ENCODE peak calls at places on chromosome 4, in six cellular contexts. Z is A549, F is ovary, D is K562, G is endothelial cell of umbilical vein, Q is esophagus squamous epithelium. M is an unnamed sample.

GRCh38 chr4:40672528-40673522 is 43.2 kb upstream of the RBM47 start:
- DNase-seq in Q (no peak), D (no peak), G (peak; percentile 78), Z (peak; percentile 83), F (no peak), M (peak; percentile 49)

GRCh38 chr4:156583265-156583664 is 388.3 kb downstream of the PDGFC start:
- DNase-seq in Q (no peak), F (no peak), G (no peak), D (no peak), Z (no peak), M (no peak)

GRCh38 chr4:123526511-123526910 is 129.9 kb downstream of the SPRY1 start:
- DNase-seq in G (no peak), Z (no peak), Q (no peak), F (no peak), D (no peak), M (no peak)

GRCh38 chr4:85952518-85952917 is 407.3 kb downstream of the MAPK10 start:
- DNase-seq in Q (no peak), D (no peak), F (no peak), Z (no peak), G (peak; percentile 77), M (no peak)

GRCh38 chr4:176270669-176271068 is 1.6 kb upstream of the ASB5 start:
- DNase-seq in Q (no peak), D (no peak), F (no peak), G (peak; percentile 43), Z (peak; percentile 73), M (peak; percentile 31)

GRCh38 chr4:107825072-107825789 is 499 bp downstream of the SGMS2 start:
- DNase-seq in Q (no peak), G (peak; percentile 65), Z (peak; percentile 33), F (no peak), D (no peak), M (no peak)

GRCh38 chr4:110518889-110519490 is 43.0 kb downstream of the ENPEP start:
- DNase-seq in F (no peak), Q (no peak), Z (no peak), G (peak; percentile 33), D (peak; percentile 34), M (no peak)

GRCh38 chr4:110270492-110271197 is 72.2 kb upstream of the ELOVL6 start:
- DNase-seq in D (no peak), G (no peak), Z (no peak), F (no peak), Q (no peak), M (peak; percentile 34)

GRCh38 chr4:48499551-48500066 is 9.6 kb downstream of the ZAR1 start:
- DNase-seq in Q (no peak), Z (no peak), G (no peak), F (no peak), D (no peak), M (no peak)

GRCh38 chr4:120431180-120431579 is 364.5 kb upstream of the MAD2L1 start:
- DNase-seq in G (no peak), Z (no peak), F (no peak), Q (no peak), D (no peak), M (no peak)

GRCh38 chr4:74365761-74366160 is 816 bp downstream of the EREG start:
- DNase-seq in F (no peak), D (no peak), Z (no peak), Q (no peak), G (peak; percentile 27), M (no peak)

GRCh38 chr4:38310446-38311043 is 350.3 kb downstream of the PTTG2 start:
- DNase-seq in Q (no peak), F (no peak), Z (no peak), G (no peak), D (no peak), M (no peak)

GRCh38 chr4:123104275-123104674 is 181.9 kb upstream of the NUDT6 start:
- DNase-seq in Z (no peak), F (no peak), G (no peak), Q (no peak), D (no peak), M (no peak)

GRCh38 chr4:47669946-47670345 is 167.9 kb downstream of the CORIN start:
- DNase-seq in F (no peak), G (no peak), Z (no peak), Q (no peak), D (no peak), M (no peak)

GRCh38 chr4:73718375-73719373 is 21.7 kb upstream of the CXCL8 start:
- DNase-seq in Z (no peak), G (no peak), D (no peak), Q (no peak), F (no peak), M (no peak)

GRCh38 chr4:8763966-8764901 is 107.4 kb downstream of the HMX1 start:
- DNase-seq in F (peak; percentile 4), Q (no peak), D (no peak), G (no peak), Z (no peak), M (no peak)

GRCh38 chr4:78777556-78777900 is 1.4 kb downstream of the BMP2K start:
- DNase-seq in Z (no peak), F (no peak), D (no peak), Q (no peak), G (no peak), M (no peak)

GRCh38 chr4:78776031-78776728 is at the start of gene BMP2K:
- DNase-seq in F (peak; percentile 81), Z (peak; percentile 39), D (peak; percentile 88), Q (peak; percentile 43), G (peak; percentile 80), M (peak; percentile 61)

GRCh38 chr4:78776729-78777555 is 792 bp downstream of the BMP2K start:
- DNase-seq in D (peak; percentile 49), F (no peak), Z (peak; percentile 41), Q (peak; percentile 9), G (peak; percentile 64), M (peak; percentile 58)

GRCh38 chr4:78774395-78774794 is 1.8 kb upstream of the BMP2K start:
- DNase-seq in Q (no peak), Z (no peak), F (no peak), G (no peak), D (no peak), M (no peak)

GRCh38 chr4:78775278-78776030 is 696 bp upstream of the BMP2K start:
- DNase-seq in D (no peak), G (peak; percentile 77), F (peak; percentile 91), Z (peak; percentile 51), Q (peak; percentile 43), M (peak; percentile 44)
- TF ChIP-seq POLR2A in D (peak; percentile 76), G (peak; percentile 82), F (peak; percentile 28), Z (peak; percentile 38), Q (no peak), M (no peak)

GRCh38 chr4:83013420-83013867 is 2.8 kb upstream of the LIN54 start:
- DNase-seq in F (no peak), Z (no peak), Q (no peak), G (no peak), D (no peak), M (no peak)

GRCh38 chr4:83013931-83014330 is 3.3 kb upstream of the LIN54 start:
- DNase-seq in G (no peak), D (no peak), Q (no peak), Z (no peak), F (no peak), M (no peak)

GRCh38 chr4:83011779-83012630 is 1.4 kb upstream of the LIN54 start:
- DNase-seq in G (peak; percentile 59), Q (no peak), Z (no peak), D (no peak), F (no peak), M (peak; percentile 17)

GRCh38 chr4:83010522-83011318 is at the start of gene LIN54:
- DNase-seq in D (peak; percentile 76), F (peak; percentile 74), Z (peak; percentile 61), G (peak; percentile 75), Q (peak; percentile 45), M (peak; percentile 42)

GRCh38 chr4:83012631-83013419 is 2.2 kb upstream of the LIN54 start:
- DNase-seq in Q (peak; percentile 73), D (peak; percentile 95), Z (peak; percentile 79), F (peak; percentile 98), G (peak; percentile 99), M (peak; percentile 71)
- TF ChIP-seq POLR2A in Q (no peak), D (peak; percentile 87), Z (peak; percentile 69), F (peak; percentile 27), G (peak; percentile 37), M (peak; percentile 56)

DNA sequence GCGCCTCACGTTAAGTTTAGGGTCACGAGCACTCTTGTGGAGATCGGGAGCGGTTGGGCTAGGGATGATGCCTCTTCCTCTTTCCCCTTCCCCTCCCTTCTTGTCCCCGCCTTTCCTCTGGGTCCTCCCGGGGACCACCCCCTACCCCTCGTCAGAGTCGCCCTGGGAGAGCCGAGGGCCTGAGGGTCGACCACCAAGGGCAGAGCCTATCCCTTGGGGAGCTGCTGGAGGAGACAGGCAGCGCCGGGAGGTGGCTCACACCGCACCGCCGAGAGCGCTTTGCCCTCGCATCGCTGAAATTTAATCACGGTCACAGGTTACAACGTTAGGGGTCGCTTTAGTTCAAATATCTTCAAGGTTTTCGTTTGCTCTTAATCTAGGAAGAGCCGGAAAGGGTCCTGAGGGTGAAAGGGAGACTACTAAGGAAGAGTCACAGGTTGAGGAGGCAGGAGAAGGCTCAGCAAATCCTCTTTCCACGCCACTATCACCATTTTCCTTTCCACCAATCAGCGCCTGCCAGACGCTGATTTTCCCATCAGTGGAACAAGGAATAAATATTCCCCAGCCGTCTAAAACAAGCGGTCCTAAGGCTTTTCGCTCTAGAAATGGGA is 529 bp upstream of the SNCA start:
- DNase-seq in G (peak; percentile 79), D (no peak), Z (peak; percentile 5), Q (no peak), F (peak; percentile 17), M (no peak)
- TF ChIP-seq POLR2A in G (no peak), D (no peak), Z (no peak), Q (no peak), F (no peak), M (no peak)

GRCh38 chr4:184115399-184115798 is 102.3 kb downstream of the ENPP6 start:
- DNase-seq in Q (no peak), D (no peak), F (no peak), G (no peak), Z (no peak), M (no peak)

GRCh38 chr4:184114431-184114830 is 103.2 kb downstream of the ENPP6 start:
- DNase-seq in Z (peak; percentile 7), Q (no peak), D (no peak), G (no peak), F (no peak), M (no peak)

GRCh38 chr4:184111433-184111832 is 106.2 kb downstream of the ENPP6 start:
- DNase-seq in G (no peak), F (no peak), D (no peak), Z (no peak), Q (no peak), M (no peak)

GRCh38 chr4:184110452-184110851 is 107.2 kb downstream of the ENPP6 start:
- DNase-seq in G (no peak), Q (no peak), D (no peak), F (no peak), Z (no peak), M (no peak)

DNA sequence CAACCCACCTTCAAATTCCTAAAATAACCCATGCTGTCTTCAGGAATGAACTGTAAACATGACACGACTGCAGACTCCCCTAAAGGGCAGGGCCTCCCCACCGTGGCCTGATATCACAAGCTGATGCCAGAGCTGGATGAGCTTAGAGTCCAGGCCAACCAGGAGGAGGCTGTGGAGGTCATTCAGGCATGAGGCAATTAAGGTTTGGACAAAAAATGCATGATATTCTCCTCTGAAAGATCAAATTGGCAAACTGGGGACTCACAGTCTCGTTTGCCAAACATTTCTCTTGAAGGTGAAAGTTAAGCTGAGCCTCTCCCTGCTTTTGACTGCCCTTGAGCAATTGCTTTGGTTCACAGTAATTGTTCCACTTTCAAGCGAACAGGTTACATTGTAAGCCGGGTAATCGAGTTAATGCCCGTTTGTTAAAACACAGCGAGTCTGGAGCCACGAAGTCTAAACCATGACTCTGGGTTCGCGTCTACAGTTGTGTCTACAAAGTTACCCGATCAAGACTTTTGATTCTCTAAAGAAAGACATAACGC is 105.6 kb downstream of the ENPP6 start:
- DNase-seq in Z (no peak), Q (no peak), D (no peak), F (no peak), G (no peak), M (no peak)
- TF ChIP-seq POLR2A in Z (no peak), Q (no peak), D (no peak), F (no peak), G (no peak), M (no peak)

M was measured in H54.